ENCODE peak calls at places on chromosomes 3 and 15, in eight cellular contexts. S is left cardiac atrium; L is anterior cingulate cortex; K is testis; N is activated CD8-positive, alpha-beta memory T cell treated with anti-CD3 and anti-CD28 coated beads for 48 hours; X is non-pigmented ciliary epithelial cell; T is AG20443; R is AG09309. G is an unnamed sample.

GRCh38 chr3:15520804-15521572 is 518 bp downstream of the COLQ start:
- DNase-seq in S (no peak), L (no peak), K (no peak), N (no peak), X (no peak), T (no peak), R (no peak), G (no peak)

GRCh38 chr3:97970929-97971460 is 1.2 kb downstream of the RIOX2 start:
- DNase-seq in S (no peak), L (no peak), K (no peak), N (no peak), X (no peak), T (no peak), R (no peak), G (no peak)

GRCh38 chr3:57682284-57682683 is 10.6 kb downstream of the DENND6A start:
- DNase-seq in S (no peak), L (no peak), K (no peak), N (no peak), X (no peak), T (no peak), R (no peak), G (no peak)

GRCh38 chr3:158727499-158728377 is 4.5 kb downstream of the RARRES1 start:
- DNase-seq in S (no peak), L (no peak), K (peak), N (no peak), X (no peak), T (peak), R (no peak), G (no peak)

GRCh38 chr15:67792250-67792942 is 32.9 kb upstream of the SKOR1 start:
- DNase-seq in S (no peak), L (no peak), K (no peak), N (no peak), X (no peak), T (no peak), R (no peak), G (no peak)

GRCh38 chr3:61903931-61904657 is 342.7 kb downstream of the PTPRG start:
- DNase-seq in S (no peak), L (peak), K (no peak), N (no peak), X (no peak), T (peak), R (no peak), G (no peak)

GRCh38 chr3:15360786-15361493 is 28.6 kb upstream of the SH3BP5 start:
- DNase-seq in S (no peak), L (no peak), K (no peak), N (no peak), X (peak), T (peak), R (peak), G (no peak)

GRCh38 chr15:78988361-78988911 is 43.6 kb upstream of the CTSH start:
- DNase-seq in S (peak), L (peak), K (peak), N (no peak), X (peak), T (peak), R (peak), G (no peak)

GRCh38 chr3:41040256-41040655 is 159.0 kb upstream of the CTNNB1 start:
- DNase-seq in S (no peak), L (no peak), K (no peak), N (no peak), X (no peak), T (no peak), R (no peak), G (no peak)

GRCh38 chr3:150639262-150639661 is 36.1 kb downstream of the SELENOT start:
- DNase-seq in S (no peak), L (no peak), K (no peak), N (no peak), X (no peak), T (no peak), R (no peak), G (no peak)

GRCh38 chr15:50906954-50907865 is 1.3 kb upstream of the AP4E1 start:
- DNase-seq in S (no peak), L (no peak), K (no peak), N (peak), X (no peak), T (no peak), R (no peak), G (no peak)

GRCh38 chr3:16828815-16829214 is 55.9 kb upstream of the PLCL2 start:
- DNase-seq in S (no peak), L (no peak), K (peak), N (no peak), X (no peak), T (no peak), R (peak), G (peak)

GRCh38 chr15:78242128-78242527 is 7.8 kb upstream of the ACSBG1 start:
- DNase-seq in S (no peak), L (no peak), K (peak), N (no peak), X (no peak), T (no peak), R (no peak), G (peak)

GRCh38 chr3:4897765-4898453 is 81.3 kb upstream of the BHLHE40 start:
- DNase-seq in S (no peak), L (no peak), K (no peak), N (no peak), X (no peak), T (peak), R (no peak), G (no peak)

GRCh38 chr15:88256261-88257230 is at the start of gene NTRK3:
- DNase-seq in S (no peak), L (peak), K (peak), N (no peak), X (no peak), T (peak), R (no peak), G (peak)

GRCh38 chr3:134601539-134602439 is 49.0 kb downstream of the KY start:
- DNase-seq in S (peak), L (peak), K (peak), N (no peak), X (peak), T (peak), R (peak), G (peak)

GRCh38 chr15:71294636-71295241 is 179.5 kb downstream of the THSD4 start:
- DNase-seq in S (peak), L (no peak), K (no peak), N (no peak), X (peak), T (peak), R (peak), G (no peak)

GRCh38 chr3:20317616-20318015 is 131.6 kb upstream of the SGO1 start:
- DNase-seq in S (no peak), L (no peak), K (no peak), N (no peak), X (no peak), T (no peak), R (no peak), G (no peak)

GRCh38 chr3:78941587-78941986 is 826.2 kb downstream of the ROBO1 start:
- DNase-seq in S (no peak), L (no peak), K (no peak), N (no peak), X (peak), T (peak), R (peak), G (no peak)

GRCh38 chr3:193971268-193971751 is 164.6 kb upstream of the HES1 start:
- DNase-seq in S (no peak), L (no peak), K (no peak), N (no peak), X (no peak), T (no peak), R (no peak), G (no peak)